ENCODE peak calls at places on chromosomes 1 and 21, in seven cellular contexts. One of them, this sample, is unnamed.

GRCh38 chr1:239587066-239587465 is 200.7 kb downstream of the CHRM3 start:
- DNase-seq in choroid plexus epithelial cell: no peak
- DNase-seq in foreskin fibroblast: no peak
- DNase-seq in neural progenitor cell: no peak
- DNase-seq in AG09309: no peak
- DNase-seq in adrenal gland: no peak
- DNase-seq in heart left ventricle: no peak
- DNase-seq in this sample: no peak

GRCh38 chr1:202018476-202019234 is 8.3 kb downstream of the ELF3 start:
- DNase-seq in AG09309: no peak
- DNase-seq in choroid plexus epithelial cell: peak; percentile 6
- DNase-seq in neural progenitor cell: no peak
- DNase-seq in foreskin fibroblast: no peak
- DNase-seq in adrenal gland: no peak
- DNase-seq in heart left ventricle: no peak
- DNase-seq in this sample: no peak

GRCh38 chr1:212302745-212303383 is 17.7 kb downstream of the PPP2R5A start:
- DNase-seq in choroid plexus epithelial cell: peak; percentile 37
- DNase-seq in neural progenitor cell: no peak
- DNase-seq in AG09309: no peak
- DNase-seq in adrenal gland: no peak
- DNase-seq in heart left ventricle: no peak
- DNase-seq in foreskin fibroblast: peak; percentile 56
- DNase-seq in this sample: no peak

GRCh38 chr1:19454265-19455198 is 30.8 kb downstream of the CAPZB start:
- DNase-seq in adrenal gland: peak; percentile 56
- DNase-seq in foreskin fibroblast: peak; percentile 52
- DNase-seq in heart left ventricle: no peak
- DNase-seq in neural progenitor cell: no peak
- DNase-seq in AG09309: no peak
- DNase-seq in choroid plexus epithelial cell: no peak
- DNase-seq in this sample: no peak

GRCh38 chr1:239262538-239262937 is 123.8 kb upstream of the CHRM3 start:
- DNase-seq in neural progenitor cell: no peak
- DNase-seq in heart left ventricle: no peak
- DNase-seq in foreskin fibroblast: no peak
- DNase-seq in AG09309: no peak
- DNase-seq in adrenal gland: no peak
- DNase-seq in choroid plexus epithelial cell: no peak
- DNase-seq in this sample: no peak

GRCh38 chr1:202189919-202190715 is 3.5 kb upstream of the LGR6 start:
- DNase-seq in adrenal gland: no peak
- DNase-seq in choroid plexus epithelial cell: peak; percentile 38
- DNase-seq in AG09309: no peak
- DNase-seq in heart left ventricle: no peak
- DNase-seq in foreskin fibroblast: no peak
- DNase-seq in neural progenitor cell: no peak
- DNase-seq in this sample: no peak

GRCh38 chr1:19250629-19251304 is 557 bp downstream of the EMC1 start:
- DNase-seq in adrenal gland: no peak
- DNase-seq in AG09309: no peak
- DNase-seq in heart left ventricle: no peak
- DNase-seq in neural progenitor cell: peak; percentile 53
- DNase-seq in foreskin fibroblast: no peak
- DNase-seq in choroid plexus epithelial cell: no peak
- DNase-seq in this sample: no peak

GRCh38 chr1:41313661-41314131 is 47.5 kb upstream of the FOXO6 start:
- DNase-seq in foreskin fibroblast: peak; percentile 30
- DNase-seq in choroid plexus epithelial cell: peak; percentile 21
- DNase-seq in adrenal gland: peak; percentile 21
- DNase-seq in neural progenitor cell: peak; percentile 59
- DNase-seq in heart left ventricle: no peak
- DNase-seq in AG09309: no peak
- DNase-seq in this sample: peak; percentile 44

GRCh38 chr21:34574984-34575529 is 39.9 kb downstream of the RCAN1 start:
- DNase-seq in foreskin fibroblast: no peak
- DNase-seq in AG09309: no peak
- DNase-seq in adrenal gland: no peak
- DNase-seq in neural progenitor cell: no peak
- DNase-seq in heart left ventricle: no peak
- DNase-seq in choroid plexus epithelial cell: no peak
- DNase-seq in this sample: no peak

GRCh38 chr1:30377230-30378022 is 346.0 kb downstream of the MATN1 start:
- DNase-seq in neural progenitor cell: peak; percentile 48
- DNase-seq in heart left ventricle: no peak
- DNase-seq in choroid plexus epithelial cell: no peak
- DNase-seq in AG09309: no peak
- DNase-seq in foreskin fibroblast: no peak
- DNase-seq in adrenal gland: no peak
- DNase-seq in this sample: no peak

GRCh38 chr1:81329061-81329460 is 471.7 kb upstream of the ADGRL2 start:
- DNase-seq in AG09309: no peak
- DNase-seq in foreskin fibroblast: no peak
- DNase-seq in choroid plexus epithelial cell: no peak
- DNase-seq in heart left ventricle: no peak
- DNase-seq in adrenal gland: no peak
- DNase-seq in neural progenitor cell: no peak
- DNase-seq in this sample: no peak

GRCh38 chr1:13781907-13782633 is 82.1 kb downstream of the PRDM2 start:
- DNase-seq in choroid plexus epithelial cell: peak; percentile 85
- DNase-seq in heart left ventricle: no peak
- DNase-seq in neural progenitor cell: no peak
- DNase-seq in foreskin fibroblast: peak; percentile 86
- DNase-seq in AG09309: peak; percentile 55
- DNase-seq in adrenal gland: peak; percentile 47
- DNase-seq in this sample: no peak

GRCh38 chr1:227518876-227519275 is 44.5 kb upstream of the ZNF678 start:
- DNase-seq in choroid plexus epithelial cell: no peak
- DNase-seq in adrenal gland: no peak
- DNase-seq in foreskin fibroblast: no peak
- DNase-seq in neural progenitor cell: no peak
- DNase-seq in heart left ventricle: no peak
- DNase-seq in AG09309: no peak
- DNase-seq in this sample: no peak

DNA sequence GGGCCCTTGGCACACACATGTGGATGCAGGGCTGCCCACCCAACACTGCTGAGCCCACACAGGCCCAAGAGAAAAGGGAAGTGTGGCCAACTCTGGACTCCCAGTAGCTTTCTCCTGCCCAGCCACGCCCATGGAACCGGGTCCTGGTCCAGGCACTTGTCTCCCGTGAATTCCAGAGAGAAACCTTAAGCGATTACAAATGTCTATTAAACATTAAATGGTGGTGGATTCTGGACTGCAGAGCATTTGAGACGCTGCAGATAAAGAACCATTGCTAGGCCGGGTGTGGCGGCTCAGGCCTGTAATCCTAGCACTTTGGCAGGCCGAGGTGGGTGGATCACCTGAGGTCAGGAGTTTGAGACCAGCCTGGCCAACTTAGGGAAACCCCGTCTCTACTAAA is 100.6 kb upstream of the ARHGEF16 start:
- DNase-seq in adrenal gland: no peak
- DNase-seq in AG09309: no peak
- DNase-seq in neural progenitor cell: no peak
- DNase-seq in choroid plexus epithelial cell: no peak
- DNase-seq in foreskin fibroblast: no peak
- DNase-seq in heart left ventricle: no peak
- DNase-seq in this sample: no peak
- H3K4me3 ChIP-seq in adrenal gland: no peak overlapping the region
- H3K4me3 ChIP-seq in AG09309: no peak overlapping the region
- H3K4me3 ChIP-seq in neural progenitor cell: no peak overlapping the region
- H3K4me3 ChIP-seq in choroid plexus epithelial cell: no peak overlapping the region
- H3K4me3 ChIP-seq in foreskin fibroblast: no peak overlapping the region
- H3K4me3 ChIP-seq in heart left ventricle: no peak overlapping the region
- H3K4me3 ChIP-seq in this sample: no peak overlapping the region

GRCh38 chr1:31689821-31690220 is 14.0 kb downstream of the COL16A1 start:
- DNase-seq in neural progenitor cell: no peak
- DNase-seq in adrenal gland: no peak
- DNase-seq in AG09309: peak; percentile 87
- DNase-seq in choroid plexus epithelial cell: peak; percentile 94
- DNase-seq in heart left ventricle: no peak
- DNase-seq in foreskin fibroblast: peak; percentile 96
- DNase-seq in this sample: peak; percentile 16
- H3K4me3 ChIP-seq in neural progenitor cell: no peak overlapping the region
- H3K4me3 ChIP-seq in adrenal gland: no peak overlapping the region
- H3K4me3 ChIP-seq in AG09309: no peak overlapping the region
- H3K4me3 ChIP-seq in choroid plexus epithelial cell: no peak overlapping the region
- H3K4me3 ChIP-seq in heart left ventricle: no peak overlapping the region
- H3K4me3 ChIP-seq in foreskin fibroblast: no peak overlapping the region
- H3K4me3 ChIP-seq in this sample: no peak overlapping the region

DNA sequence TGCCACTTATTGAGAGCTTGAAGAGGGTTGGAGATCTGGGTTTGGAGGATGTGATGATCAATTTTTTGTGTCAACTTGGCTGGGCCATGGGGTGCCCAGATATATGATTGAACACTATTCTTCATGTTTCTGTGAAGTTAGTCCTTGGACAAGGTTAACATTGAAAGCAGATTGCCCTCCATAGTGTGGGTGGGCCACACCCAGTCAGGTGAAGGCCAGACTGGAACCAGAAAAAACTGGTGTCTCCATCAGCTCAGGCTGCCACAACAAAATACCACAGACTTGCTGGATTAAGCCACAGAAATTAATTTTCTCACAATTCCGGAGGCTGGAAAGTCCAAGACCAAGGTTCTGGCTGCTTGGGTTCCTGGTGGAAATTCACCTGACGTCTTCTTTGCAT is 7.5 kb downstream of the CLDN14 start:
- DNase-seq in adrenal gland: no peak
- DNase-seq in heart left ventricle: no peak
- DNase-seq in AG09309: no peak
- DNase-seq in neural progenitor cell: no peak
- DNase-seq in foreskin fibroblast: no peak
- DNase-seq in choroid plexus epithelial cell: no peak
- DNase-seq in this sample: no peak
- H3K4me3 ChIP-seq in adrenal gland: no peak overlapping the region
- H3K4me3 ChIP-seq in heart left ventricle: no peak overlapping the region
- H3K4me3 ChIP-seq in AG09309: no peak overlapping the region
- H3K4me3 ChIP-seq in neural progenitor cell: no peak overlapping the region
- H3K4me3 ChIP-seq in foreskin fibroblast: no peak overlapping the region
- H3K4me3 ChIP-seq in choroid plexus epithelial cell: no peak overlapping the region
- H3K4me3 ChIP-seq in this sample: no peak overlapping the region

DNA sequence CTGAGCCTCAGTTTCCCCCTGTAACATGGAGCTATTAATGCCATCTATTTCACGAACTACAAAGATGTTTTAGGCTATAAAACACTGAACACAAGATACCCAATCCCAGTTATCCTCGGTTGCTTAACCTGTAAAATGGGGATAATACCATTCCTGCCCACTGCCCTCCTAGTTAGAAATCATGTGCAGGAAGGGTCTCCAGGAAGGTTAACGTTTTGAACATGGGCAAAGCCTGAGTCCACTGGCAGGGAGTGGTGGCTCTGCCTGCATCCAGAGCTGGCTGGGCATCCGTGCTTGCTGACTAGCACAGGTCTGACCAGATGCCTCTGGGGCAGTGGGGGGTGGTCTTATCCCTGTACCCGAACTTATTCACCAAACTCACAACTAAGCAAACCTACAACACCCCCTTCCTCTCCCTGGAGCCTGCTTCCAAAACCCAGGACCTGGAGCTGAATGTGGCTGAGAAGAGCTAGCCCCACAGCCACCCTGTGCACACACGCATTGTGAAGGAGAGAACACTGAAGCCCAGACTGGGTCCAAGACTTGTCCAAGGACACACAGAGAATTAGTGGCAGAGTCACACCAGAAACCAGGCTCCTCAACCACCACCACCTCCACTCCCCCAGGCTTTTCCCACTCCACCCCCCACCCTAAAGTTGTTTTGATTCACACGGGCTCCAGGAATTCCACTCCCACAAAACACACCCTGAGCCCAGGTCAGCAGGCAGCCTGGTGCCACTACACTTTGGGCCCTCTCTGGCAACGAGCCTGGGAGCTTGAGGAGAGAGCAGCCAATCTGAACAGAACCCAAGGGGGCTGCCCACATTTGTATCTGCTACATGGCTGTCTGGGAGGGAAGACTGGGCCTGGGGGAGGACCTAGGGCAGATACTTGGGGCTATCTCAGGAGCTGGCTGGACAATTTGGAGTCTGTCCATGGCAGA is 1.6 kb downstream of the E2F2 start:
- DNase-seq in heart left ventricle: no peak
- DNase-seq in neural progenitor cell: no peak
- DNase-seq in foreskin fibroblast: no peak
- DNase-seq in adrenal gland: peak; percentile 6
- DNase-seq in choroid plexus epithelial cell: no peak
- DNase-seq in AG09309: no peak
- DNase-seq in this sample: no peak
- H3K4me3 ChIP-seq in heart left ventricle: no peak overlapping the region
- H3K4me3 ChIP-seq in neural progenitor cell: peak overlapping the region; percentile 65
- H3K4me3 ChIP-seq in foreskin fibroblast: no peak overlapping the region
- H3K4me3 ChIP-seq in adrenal gland: no peak overlapping the region
- H3K4me3 ChIP-seq in choroid plexus epithelial cell: no peak overlapping the region
- H3K4me3 ChIP-seq in AG09309: no peak overlapping the region
- H3K4me3 ChIP-seq in this sample: no peak overlapping the region

GRCh38 chr1:167223144-167224103 is 2.7 kb downstream of the POU2F1 start:
- DNase-seq in neural progenitor cell: no peak
- DNase-seq in AG09309: no peak
- DNase-seq in foreskin fibroblast: peak; percentile 32
- DNase-seq in adrenal gland: no peak
- DNase-seq in choroid plexus epithelial cell: no peak
- DNase-seq in heart left ventricle: no peak
- DNase-seq in this sample: no peak
- H3K4me3 ChIP-seq in neural progenitor cell: peak overlapping the region; percentile 82
- H3K4me3 ChIP-seq in AG09309: no peak overlapping the region
- H3K4me3 ChIP-seq in foreskin fibroblast: no peak overlapping the region
- H3K4me3 ChIP-seq in adrenal gland: no peak overlapping the region
- H3K4me3 ChIP-seq in choroid plexus epithelial cell: no peak overlapping the region
- H3K4me3 ChIP-seq in heart left ventricle: no peak overlapping the region
- H3K4me3 ChIP-seq in this sample: no peak overlapping the region

GRCh38 chr1:47692196-47692595 is 254.4 kb downstream of the FOXD2 start:
- DNase-seq in AG09309: no peak
- DNase-seq in foreskin fibroblast: no peak
- DNase-seq in neural progenitor cell: no peak
- DNase-seq in choroid plexus epithelial cell: no peak
- DNase-seq in adrenal gland: no peak
- DNase-seq in heart left ventricle: peak; percentile 7
- DNase-seq in this sample: no peak
- H3K4me3 ChIP-seq in AG09309: no peak overlapping the region
- H3K4me3 ChIP-seq in foreskin fibroblast: no peak overlapping the region
- H3K4me3 ChIP-seq in neural progenitor cell: no peak overlapping the region
- H3K4me3 ChIP-seq in choroid plexus epithelial cell: no peak overlapping the region
- H3K4me3 ChIP-seq in adrenal gland: no peak overlapping the region
- H3K4me3 ChIP-seq in heart left ventricle: no peak overlapping the region
- H3K4me3 ChIP-seq in this sample: no peak overlapping the region

This sample was measured in right cardiac atrium.